ENCODE peak calls at places on chromosomes 6 and 20, in four cellular contexts. G, X, N and V are unnamed samples.

GRCh38 chr6:20661721-20662120 is 127.5 kb downstream of the CDKAL1 start:
- DNase-seq in G (no peak), N (no peak), X (no peak), V (no peak)

GRCh38 chr6:170147832-170148708 is 142.8 kb downstream of the DLL1 start:
- DNase-seq in N (no peak), X (peak), G (peak), V (no peak)

GRCh38 chr6:11212625-11213024 is 19.8 kb downstream of the NEDD9 start:
- DNase-seq in N (no peak), X (no peak), G (no peak), V (peak)

GRCh38 chr20:4853787-4854295 is 132.1 kb downstream of the PRND start:
- DNase-seq in N (no peak), X (no peak), G (no peak), V (no peak)

GRCh38 chr6:53728570-53729194 is 63.1 kb upstream of the KLHL31 start:
- DNase-seq in G (peak), X (peak), N (peak), V (peak)

GRCh38 chr6:149387787-149388512 is 12.1 kb upstream of the SUMO4 start:
- DNase-seq in G (no peak), N (no peak), X (no peak), V (no peak)

GRCh38 chr20:6942266-6942665 is 174.8 kb downstream of the BMP2 start:
- DNase-seq in X (no peak), G (no peak), N (no peak), V (no peak)

GRCh38 chr6:139355777-139356445 is 18.5 kb downstream of the CITED2 start:
- DNase-seq in X (no peak), G (no peak), N (no peak), V (no peak)

GRCh38 chr6:123022980-123023379 is 26.9 kb downstream of the CLVS2 start:
- DNase-seq in G (peak), X (peak), N (peak), V (peak)

GRCh38 chr20:17693534-17694001 is 6.2 kb upstream of the BANF2 start:
- DNase-seq in X (no peak), N (no peak), G (no peak), V (no peak)

GRCh38 chr6:82843291-82843885 is 222.3 kb downstream of the UBE3D start:
- DNase-seq in N (no peak), X (no peak), G (no peak), V (no peak)

GRCh38 chr6:112311950-112312547 is 35.1 kb upstream of the RFPL4B start:
- DNase-seq in X (no peak), G (peak), N (no peak), V (peak)

GRCh38 chr6:150546457-150546856 is 53.2 kb upstream of the PLEKHG1 start:
- DNase-seq in X (no peak), G (no peak), N (no peak), V (no peak)

GRCh38 chr6:41756354-41756753 is 9.2 kb upstream of the PGC start:
- DNase-seq in G (no peak), X (no peak), N (no peak), V (no peak)

GRCh38 chr6:149200282-149200936 is 117.1 kb upstream of the TAB2 start:
- DNase-seq in N (no peak), X (no peak), G (no peak), V (no peak)

GRCh38 chr20:45429618-45430017 is 13.7 kb downstream of the PIGT start:
- DNase-seq in G (no peak), X (no peak), N (no peak), V (no peak)

GRCh38 chr6:26162399-26162798 is 75.2 kb downstream of the HFE start:
- DNase-seq in X (no peak), G (no peak), N (no peak), V (no peak)

GRCh38 chr6:41596807-41597206 is 41.5 kb upstream of the MDFI start:
- DNase-seq in N (no peak), X (no peak), G (no peak), V (no peak)

GRCh38 chr6:169000022-169000421 is 253.6 kb downstream of the THBS2 start:
- DNase-seq in X (no peak), N (no peak), G (no peak), V (no peak)
- H3K4me2 ChIP-seq in X (no peak), N (no peak), G (no peak), V (no peak)

GRCh38 chr20:2380601-2381000 is at the start of gene TGM6:
- DNase-seq in X (no peak), N (no peak), G (no peak), V (no peak)

GRCh38 chr20:2382833-2383232 is 2.1 kb downstream of the TGM6 start:
- DNase-seq in G (no peak), N (no peak), X (no peak), V (no peak)

GRCh38 chr20:2378893-2379292 is 1.8 kb upstream of the TGM6 start:
- DNase-seq in G (no peak), X (no peak), N (no peak), V (no peak)

GRCh38 chr20:2381303-2381702 is 602 bp downstream of the TGM6 start:
- DNase-seq in N (no peak), G (no peak), X (no peak), V (no peak)

DNA sequence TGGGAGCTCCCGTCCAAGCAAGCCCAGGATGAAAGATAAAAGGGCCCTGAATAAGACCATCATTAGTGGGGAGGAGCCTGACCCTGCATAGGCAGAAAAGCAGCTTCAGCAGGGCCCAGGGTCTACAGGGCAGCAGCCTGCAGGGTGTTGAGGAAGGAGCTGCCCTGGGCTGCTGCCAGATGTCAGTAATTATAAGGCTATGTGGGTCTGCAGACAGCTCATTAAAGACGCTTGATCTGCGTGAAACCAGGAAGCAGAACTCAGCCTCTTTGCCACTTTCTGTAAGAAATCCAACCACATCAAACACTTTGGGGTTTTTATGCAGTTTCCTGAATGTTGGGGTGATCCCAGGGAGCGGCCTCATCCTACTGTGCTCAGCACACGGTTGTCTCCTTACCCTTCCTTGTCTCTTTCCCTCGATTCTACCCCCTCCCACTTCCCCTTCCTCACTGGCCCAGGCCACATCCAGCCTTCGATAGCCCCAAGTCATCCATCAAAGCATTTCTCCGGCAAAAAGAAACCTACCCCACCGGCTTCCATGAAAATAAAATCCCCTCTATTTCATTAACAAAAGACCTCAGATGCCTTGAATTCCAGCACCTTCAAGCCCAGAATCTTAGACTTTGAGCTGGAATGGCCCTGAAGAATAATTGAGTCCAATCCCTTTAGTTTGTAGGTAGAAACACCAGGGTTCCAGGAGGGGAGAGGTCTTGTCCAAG is 1.0 kb upstream of the TGM6 start:
- DNase-seq in X (no peak), N (no peak), G (peak), V (no peak)
- H3K18ac ChIP-seq in X (no peak), N (no peak), G (no peak), V (no peak)

DNA sequence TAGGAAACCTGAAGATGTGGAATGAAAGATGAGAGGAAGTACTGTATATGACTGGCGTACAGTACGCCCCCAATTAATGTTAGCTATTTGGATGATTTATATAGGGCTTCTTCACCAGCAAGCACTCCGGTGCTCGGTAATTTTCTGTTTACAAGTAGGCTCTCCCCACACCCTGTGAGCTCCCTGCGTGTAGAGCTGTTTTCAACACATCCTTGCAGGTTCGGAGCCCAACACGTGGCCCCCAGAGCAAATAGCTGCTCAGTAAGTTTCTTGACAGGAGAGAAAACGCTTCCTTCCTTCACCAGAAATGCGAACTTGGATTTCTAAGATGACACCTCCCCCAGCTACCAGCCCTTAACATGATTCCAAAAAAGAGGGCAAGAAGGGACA is 1.2 kb upstream of the RAB22A start:
- DNase-seq in X (no peak), N (no peak), G (no peak), V (no peak)
- H4K8ac ChIP-seq in X (no peak), N (no peak), G (no peak), V (peak)

GRCh38 chr6:84618046-84618752 is 146.2 kb downstream of the TBX18 start:
- DNase-seq in N (no peak), X (no peak), G (peak), V (peak)

GRCh38 chr6:84615987-84616386 is 148.4 kb downstream of the TBX18 start:
- DNase-seq in N (no peak), G (no peak), X (no peak), V (no peak)

GRCh38 chr6:84615113-84615850 is 149.1 kb downstream of the TBX18 start:
- DNase-seq in X (no peak), N (no peak), G (no peak), V (no peak)

GRCh38 chr6:84623956-84624680 is 140.3 kb downstream of the TBX18 start:
- DNase-seq in N (no peak), G (peak), X (no peak), V (peak)

DNA sequence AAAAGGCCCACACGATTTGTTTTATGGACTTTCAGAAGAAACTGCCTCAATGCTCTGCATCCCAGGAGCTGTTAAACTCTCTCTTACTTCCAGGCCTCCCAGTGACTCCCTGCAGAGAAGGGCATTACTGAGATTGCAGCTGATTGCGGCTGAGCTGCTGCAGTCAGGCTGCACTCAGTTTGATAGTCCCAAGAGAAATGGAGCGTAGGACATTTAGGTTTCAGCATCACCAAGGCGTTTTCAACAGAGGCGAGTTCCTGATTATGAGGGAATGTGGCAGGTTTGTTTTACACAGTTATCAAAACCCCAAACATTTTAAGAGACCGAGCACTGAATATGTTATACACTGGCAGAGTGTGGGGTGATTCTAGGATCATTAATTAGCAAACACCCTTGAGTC is 145.6 kb downstream of the TBX18 start:
- DNase-seq in N (no peak), G (peak), X (peak), V (peak)
- H3K4me2 ChIP-seq in N (no peak), G (no peak), X (no peak), V (peak)

DNA sequence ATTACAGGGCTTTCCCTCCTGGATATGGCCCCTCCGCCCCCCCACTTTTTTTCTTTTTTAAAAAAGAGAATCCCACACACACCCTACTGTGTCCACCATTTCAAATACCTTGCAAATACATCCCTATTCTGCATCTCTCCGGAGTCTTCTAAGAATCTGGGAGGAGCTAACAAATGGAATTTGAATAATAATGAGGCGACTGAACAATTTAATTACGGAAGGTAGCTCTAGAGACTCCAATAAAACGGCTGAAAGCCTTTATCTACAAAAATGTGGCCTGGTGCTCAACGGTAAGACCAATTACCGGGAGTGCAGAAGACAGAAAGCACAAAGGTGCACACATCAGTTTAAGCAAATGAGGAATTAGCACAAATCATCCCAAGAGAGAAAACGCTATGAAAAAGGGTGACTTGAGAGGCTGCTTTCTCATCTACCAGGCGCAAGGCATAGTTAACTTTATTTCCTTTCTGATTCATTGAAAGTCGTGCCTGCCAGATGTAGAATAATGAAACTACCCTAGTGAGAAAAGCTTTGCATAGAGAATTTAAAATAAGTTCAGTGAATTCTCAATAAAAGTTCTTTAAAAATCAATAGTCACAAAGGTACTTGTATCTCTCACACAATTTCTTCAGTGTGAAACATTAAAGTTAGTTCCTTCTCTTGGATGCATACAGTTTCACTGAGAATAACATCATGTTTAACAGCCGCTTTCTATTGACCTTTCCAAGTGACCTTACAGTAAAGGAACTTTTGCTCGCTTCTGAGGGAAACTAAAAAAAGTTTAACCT is 1.6 kb downstream of the RRAGD start:
- DNase-seq in G (no peak), N (no peak), X (no peak), V (no peak)
- H3K18ac ChIP-seq in G (no peak), N (no peak), X (no peak), V (no peak)

GRCh38 chr20:49608752-49609670 is 41.1 kb upstream of the PTGIS start:
- DNase-seq in G (peak), X (peak), N (peak), V (peak)

GRCh38 chr20:49615401-49616153 is 47.6 kb upstream of the PTGIS start:
- DNase-seq in G (no peak), X (no peak), N (no peak), V (no peak)

GRCh38 chr20:49614338-49615050 is 46.6 kb upstream of the PTGIS start:
- DNase-seq in G (no peak), X (no peak), N (no peak), V (no peak)

GRCh38 chr20:49610701-49611538 is 43.0 kb upstream of the PTGIS start:
- DNase-seq in G (peak), N (peak), X (peak), V (peak)

GRCh38 chr20:49612127-49612738 is 44.3 kb upstream of the PTGIS start:
- DNase-seq in G (no peak), N (no peak), X (no peak), V (no peak)
- H4K8ac ChIP-seq in G (no peak), N (no peak), X (no peak), V (no peak)

GRCh38 chr6:37874726-37875125 is 55.2 kb downstream of the ZFAND3 start:
- DNase-seq in N (no peak), G (no peak), X (no peak), V (no peak)

GRCh38 chr6:37868447-37868825 is 48.9 kb downstream of the ZFAND3 start:
- DNase-seq in N (no peak), G (peak), X (no peak), V (peak)

GRCh38 chr6:37872385-37872768 is 52.9 kb downstream of the ZFAND3 start:
- DNase-seq in G (no peak), X (no peak), N (no peak), V (no peak)

GRCh38 chr6:37867756-37868446 is 48.4 kb downstream of the ZFAND3 start:
- DNase-seq in N (no peak), X (no peak), G (no peak), V (no peak)

GRCh38 chr6:37871616-37872384 is 52.3 kb downstream of the ZFAND3 start:
- DNase-seq in N (no peak), G (peak), X (no peak), V (no peak)
- H3K4me2 ChIP-seq in N (no peak), G (no peak), X (no peak), V (no peak)

GRCh38 chr6:3825851-3826581 is 23.2 kb upstream of the FAM50B start:
- DNase-seq in N (no peak), G (peak), X (no peak), V (peak)
- H3K18ac ChIP-seq in N (no peak), G (no peak), X (no peak), V (peak)

GRCh38 chr20:44183282-44183681 is 3.7 kb downstream of the JPH2 start:
- DNase-seq in N (no peak), G (no peak), X (no peak), V (no peak)
- H4K8ac ChIP-seq in N (no peak), G (no peak), X (no peak), V (no peak)

GRCh38 chr6:36555750-36556252 is 8.5 kb upstream of the STK38 start:
- DNase-seq in N (no peak), X (no peak), G (no peak), V (no peak)
- H3K4me2 ChIP-seq in N (no peak), X (no peak), G (no peak), V (no peak)